ENCODE peak calls at places on chromosome 10, in seven cellular contexts. K is AG04450; S is CD8-positive, alpha-beta T cell; Q is testis; R is NB4; A is IMR-90; G is fibroblast of pulmonary artery. C is an unnamed sample.

GRCh38 chr10:8767616-8768015 is 713.1 kb downstream of the GATA3 start:
- DNase-seq in G (no peak), Q (no peak), S (no peak), R (no peak), K (no peak), A (no peak), C (no peak)

GRCh38 chr10:13961096-13961495 is 369.6 kb downstream of the FRMD4A start:
- DNase-seq in R (no peak), K (peak; percentile 93), G (peak; percentile 93), A (peak; percentile 98), Q (no peak), S (no peak), C (no peak)

GRCh38 chr10:95246582-95247051 is 44.2 kb downstream of the PDLIM1 start:
- DNase-seq in G (peak; percentile 90), S (peak; percentile 43), Q (peak; percentile 89), R (peak; percentile 75), A (peak; percentile 81), K (no peak), C (peak; percentile 74)

GRCh38 chr10:7230036-7230435 is 180.8 kb downstream of the SFMBT2 start:
- DNase-seq in G (no peak), A (no peak), Q (no peak), R (no peak), K (no peak), S (no peak), C (no peak)

GRCh38 chr10:46228076-46229071 is 58.4 kb upstream of the ANTXRL start:
- DNase-seq in A (peak; percentile 70), R (peak; percentile 88), G (peak; percentile 75), S (peak; percentile 64), Q (peak; percentile 78), K (peak; percentile 50), C (peak; percentile 68)

GRCh38 chr10:88491314-88491713 is 91.8 kb downstream of the RNLS start:
- DNase-seq in S (no peak), A (no peak), G (no peak), Q (no peak), R (peak; percentile 82), K (no peak), C (no peak)

GRCh38 chr10:79139124-79139835 is 70.5 kb downstream of the ZMIZ1 start:
- DNase-seq in K (peak; percentile 83), Q (peak; percentile 53), A (peak; percentile 97), S (no peak), G (peak; percentile 82), R (no peak), C (no peak)

GRCh38 chr10:30813872-30814471 is 184.4 kb upstream of the LYZL2 start:
- DNase-seq in A (peak; percentile 85), K (no peak), S (no peak), G (peak; percentile 64), R (no peak), Q (no peak), C (peak; percentile 58)

GRCh38 chr10:123863721-123864432 is 27.7 kb downstream of the CPXM2 start:
- DNase-seq in Q (no peak), K (no peak), G (no peak), R (no peak), A (no peak), S (no peak), C (no peak)

GRCh38 chr10:101961591-101962498 is 94.1 kb downstream of the ARMH3 start:
- DNase-seq in A (peak; percentile 41), G (peak; percentile 65), Q (peak; percentile 90), K (no peak), S (no peak), R (no peak), C (peak; percentile 43)

GRCh38 chr10:79022565-79023488 is 45.9 kb upstream of the ZMIZ1 start:
- DNase-seq in S (peak; percentile 11), K (no peak), A (no peak), R (peak; percentile 58), G (peak; percentile 67), Q (peak; percentile 71), C (peak; percentile 63)

GRCh38 chr10:65166272-65166671 is 1645.1 kb downstream of the REEP3 start:
- DNase-seq in Q (no peak), A (no peak), S (no peak), G (no peak), R (no peak), K (no peak), C (no peak)

GRCh38 chr10:104642311-104643022 is 1.4 kb downstream of the SORCS3 start:
- DNase-seq in K (no peak), Q (peak; percentile 76), R (no peak), A (no peak), G (no peak), S (no peak), C (no peak)

GRCh38 chr10:31650010-31650409 is 278.6 kb downstream of the ARHGAP12 start:
- DNase-seq in A (peak; percentile 92), S (no peak), Q (peak; percentile 66), R (no peak), G (peak; percentile 91), K (peak; percentile 71), C (peak; percentile 56)

DNA sequence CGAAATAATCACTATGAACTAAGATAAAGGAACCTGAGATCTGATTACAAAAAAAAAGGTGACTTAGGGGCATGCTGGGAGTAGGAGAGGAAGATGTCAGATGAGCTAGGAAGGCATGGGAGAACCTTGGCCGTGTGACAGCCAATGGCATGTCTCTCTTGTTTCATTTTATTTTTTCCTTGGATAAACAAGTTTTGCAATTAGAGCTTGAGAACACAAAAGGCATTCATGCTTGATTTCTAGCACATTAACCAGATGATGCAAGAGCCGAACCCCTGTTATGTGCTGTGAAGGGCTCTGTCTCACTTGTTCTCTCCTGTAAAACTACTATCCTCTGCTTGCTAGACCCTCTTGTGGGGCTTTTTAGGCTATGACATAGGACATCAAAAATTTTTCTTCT is 134.3 kb upstream of the ASAH2 start:
- DNase-seq in K (no peak), Q (peak; percentile 20), A (no peak), S (no peak), R (no peak), G (peak; percentile 55), C (no peak)
- H3K4me3 ChIP-seq in K (no peak overlapping the region), Q (no peak overlapping the region), A (no peak overlapping the region), S (no peak overlapping the region), R (no peak overlapping the region), G (no peak overlapping the region), C (no peak overlapping the region)

GRCh38 chr10:27744478-27745379 is 890 bp downstream of the MKX start:
- DNase-seq in S (peak; percentile 25), K (no peak), G (no peak), A (peak; percentile 26), R (peak; percentile 40), Q (peak; percentile 18), C (peak; percentile 29)

GRCh38 chr10:27747096-27747451 is 1.5 kb upstream of the MKX start:
- DNase-seq in S (no peak), K (no peak), Q (peak; percentile 21), A (peak; percentile 5), G (no peak), R (no peak), C (no peak)

GRCh38 chr10:27746364-27747095 is 911 bp upstream of the MKX start:
- DNase-seq in K (no peak), Q (no peak), R (no peak), S (no peak), A (no peak), G (no peak), C (no peak)

GRCh38 chr10:27745380-27745718 is 270 bp downstream of the MKX start:
- DNase-seq in R (no peak), K (no peak), G (no peak), A (no peak), Q (no peak), S (no peak), C (no peak)

GRCh38 chr10:27745719-27746363 is at the start of gene MKX:
- DNase-seq in K (no peak), G (no peak), A (peak; percentile 44), R (no peak), Q (peak; percentile 22), S (peak; percentile 48), C (peak; percentile 20)
- H3K4me3 ChIP-seq in K (peak within 1 kb of the TSS; percentile 44), G (no peak within 1 kb of the TSS), A (peak within 1 kb of the TSS; percentile 28), R (no peak within 1 kb of the TSS), Q (peak within 1 kb of the TSS; percentile 33), S (peak within 1 kb of the TSS; percentile 80), C (peak within 1 kb of the TSS; percentile 86)

GRCh38 chr10:131902211-131902610 is 1.4 kb downstream of the PPP2R2D start:
- DNase-seq in A (no peak), R (peak; percentile 63), S (no peak), K (no peak), Q (peak; percentile 15), G (no peak), C (no peak)
- H3K4me3 ChIP-seq in A (no peak overlapping the region), R (peak overlapping the region; percentile 93), S (peak overlapping the region; percentile 40), K (peak overlapping the region; percentile 79), Q (no peak overlapping the region), G (peak overlapping the region; percentile 76), C (peak overlapping the region; percentile 77)

DNA sequence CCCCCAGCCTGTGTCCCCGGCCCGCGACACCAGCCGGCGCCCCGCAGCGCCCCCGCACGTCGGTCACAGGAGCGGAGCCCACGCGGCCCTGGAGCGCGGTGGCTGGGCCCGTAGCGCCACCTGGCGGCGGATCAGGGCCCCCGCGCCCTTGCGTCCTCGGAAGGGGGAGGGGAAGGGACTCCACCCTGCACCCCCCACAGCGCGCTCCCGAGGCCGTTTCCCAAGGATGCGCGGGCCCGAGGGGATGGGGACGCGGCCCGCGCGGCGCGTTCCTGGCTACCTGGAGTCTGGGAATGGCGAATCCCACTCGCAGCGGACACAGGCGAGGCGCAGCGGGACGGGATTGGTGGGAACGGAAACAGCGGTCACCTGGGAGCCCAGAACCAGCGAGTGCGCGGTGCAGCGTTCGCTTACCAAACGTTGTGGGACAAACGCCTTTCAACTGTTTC is 23.8 kb upstream of the MKI67 start:
- DNase-seq in Q (peak; percentile 79), A (peak; percentile 51), R (peak; percentile 81), G (peak; percentile 63), K (peak; percentile 11), S (peak; percentile 81), C (peak; percentile 69)
- H3K4me3 ChIP-seq in Q (peak overlapping the region; percentile 38), A (peak overlapping the region; percentile 60), R (peak overlapping the region; percentile 14), G (peak overlapping the region; percentile 66), K (peak overlapping the region; percentile 71), S (peak overlapping the region; percentile 83), C (peak overlapping the region; percentile 69)

GRCh38 chr10:59018977-59019376 is 157.5 kb upstream of the PHYHIPL start:
- DNase-seq in R (no peak), A (no peak), K (no peak), S (no peak), Q (no peak), G (no peak), C (no peak)
- H3K4me3 ChIP-seq in R (no peak overlapping the region), A (no peak overlapping the region), K (no peak overlapping the region), S (no peak overlapping the region), Q (no peak overlapping the region), G (no peak overlapping the region), C (no peak overlapping the region)

GRCh38 chr10:100735345-100736143 is 9.8 kb upstream of the PAX2 start:
- DNase-seq in S (no peak), A (no peak), R (no peak), Q (no peak), G (no peak), K (no peak), C (no peak)
- H3K4me3 ChIP-seq in S (no peak overlapping the region), A (no peak overlapping the region), R (no peak overlapping the region), Q (no peak overlapping the region), G (no peak overlapping the region), K (no peak overlapping the region), C (no peak overlapping the region)

GRCh38 chr10:117163954-117164292 is 25.9 kb upstream of the VAX1 start:
- DNase-seq in G (no peak), A (no peak), Q (no peak), S (no peak), K (no peak), R (no peak), C (no peak)
- H3K4me3 ChIP-seq in G (no peak overlapping the region), A (no peak overlapping the region), Q (no peak overlapping the region), S (no peak overlapping the region), K (no peak overlapping the region), R (no peak overlapping the region), C (no peak overlapping the region)

C was measured in PC-3.